ENCODE peak calls at places on chromosomes 16 and 17, in nine cellular contexts. Y, L, N, U, M, Q, E, P and W are unnamed samples. For H3K9me3 and H3K36me3, the result is how much of the 10 kb centered on the place peaks cover.

GRCh38 chr17:50708050-50709000 is 611 bp upstream of the ANKRD40 start:
- DNase-seq in U (no peak), N (peak), P (peak), Y (peak), E (no peak), M (no peak), L (no peak), Q (peak), W (no peak)

GRCh38 chr17:75776399-75777242 is 8.0 kb upstream of the UNK start:
- DNase-seq in L (peak), U (no peak), E (peak), P (no peak), Q (no peak), M (no peak), N (no peak), Y (peak), W (no peak)

GRCh38 chr17:1491406-1492248 is 859 bp downstream of the MYO1C start:
- DNase-seq in L (peak), U (peak), M (peak), Y (peak), Q (no peak), E (peak), P (peak), N (peak), W (no peak)

GRCh38 chr16:5430598-5430997 is 333.0 kb upstream of the EEF2KMT start:
- DNase-seq in N (no peak), P (no peak), M (no peak), U (no peak), Q (no peak), E (no peak), L (no peak), Y (no peak), W (no peak)

GRCh38 chr17:28686296-28686695 is 24.3 kb downstream of the SUPT6H start:
- DNase-seq in Y (no peak), E (no peak), N (no peak), P (no peak), U (no peak), M (no peak), Q (no peak), L (no peak), W (no peak)

GRCh38 chr17:2814499-2815341 is 18.5 kb downstream of the RAP1GAP2 start:
- DNase-seq in E (no peak), Q (no peak), P (peak), Y (no peak), N (no peak), U (no peak), L (no peak), M (peak), W (no peak)

GRCh38 chr16:50578147-50578546 is 30.0 kb downstream of the NKD1 start:
- DNase-seq in U (no peak), L (no peak), M (no peak), E (peak), P (no peak), Q (no peak), Y (no peak), N (no peak), W (no peak)

GRCh38 chr17:71601894-71602504 is 518.8 kb upstream of the SOX9 start:
- DNase-seq in Y (no peak), U (no peak), M (no peak), E (no peak), Q (no peak), P (no peak), L (no peak), N (no peak), W (no peak)

GRCh38 chr17:28959471-28959871 is 8.2 kb upstream of the PHF12 start:
- DNase-seq in M (no peak), P (no peak), E (peak), Y (no peak), N (no peak), U (no peak), L (no peak), Q (no peak), W (no peak)

GRCh38 chr17:74809031-74809430 is 32.9 kb upstream of the NAT9 start:
- DNase-seq in U (no peak), P (no peak), M (no peak), E (no peak), Y (no peak), L (no peak), N (no peak), Q (no peak), W (no peak)

GRCh38 chr16:35754391-35755369 is 2295.3 kb downstream of the TP53TG3F start:
- DNase-seq in P (no peak), N (no peak), U (no peak), M (no peak), L (no peak), E (no peak), Q (no peak), Y (no peak), W (no peak)
- H3K9me3 ChIP-seq in P (under half), N (under half), U (under half), M (under half), L (under half), E (under half), Q (under half), Y (under half), W (under half)

GRCh38 chr16:71520550-71520949 is 5.7 kb upstream of the CHST4 start:
- DNase-seq in N (no peak), L (no peak), P (peak), Y (no peak), M (no peak), E (no peak), Q (no peak), U (no peak), W (no peak)

GRCh38 chr16:71524566-71525553 is 1.4 kb upstream of the CHST4 start:
- DNase-seq in M (no peak), E (no peak), U (no peak), N (no peak), Q (no peak), P (no peak), L (no peak), Y (peak), W (no peak)

GRCh38 chr16:71528863-71529262 is 2.6 kb downstream of the CHST4 start:
- DNase-seq in U (no peak), Y (no peak), M (no peak), Q (no peak), E (no peak), N (no peak), L (no peak), P (no peak), W (no peak)

GRCh38 chr16:71528257-71528656 is 2.0 kb downstream of the CHST4 start:
- DNase-seq in Y (no peak), Q (no peak), P (no peak), U (no peak), L (no peak), E (no peak), M (no peak), N (no peak), W (no peak)

DNA sequence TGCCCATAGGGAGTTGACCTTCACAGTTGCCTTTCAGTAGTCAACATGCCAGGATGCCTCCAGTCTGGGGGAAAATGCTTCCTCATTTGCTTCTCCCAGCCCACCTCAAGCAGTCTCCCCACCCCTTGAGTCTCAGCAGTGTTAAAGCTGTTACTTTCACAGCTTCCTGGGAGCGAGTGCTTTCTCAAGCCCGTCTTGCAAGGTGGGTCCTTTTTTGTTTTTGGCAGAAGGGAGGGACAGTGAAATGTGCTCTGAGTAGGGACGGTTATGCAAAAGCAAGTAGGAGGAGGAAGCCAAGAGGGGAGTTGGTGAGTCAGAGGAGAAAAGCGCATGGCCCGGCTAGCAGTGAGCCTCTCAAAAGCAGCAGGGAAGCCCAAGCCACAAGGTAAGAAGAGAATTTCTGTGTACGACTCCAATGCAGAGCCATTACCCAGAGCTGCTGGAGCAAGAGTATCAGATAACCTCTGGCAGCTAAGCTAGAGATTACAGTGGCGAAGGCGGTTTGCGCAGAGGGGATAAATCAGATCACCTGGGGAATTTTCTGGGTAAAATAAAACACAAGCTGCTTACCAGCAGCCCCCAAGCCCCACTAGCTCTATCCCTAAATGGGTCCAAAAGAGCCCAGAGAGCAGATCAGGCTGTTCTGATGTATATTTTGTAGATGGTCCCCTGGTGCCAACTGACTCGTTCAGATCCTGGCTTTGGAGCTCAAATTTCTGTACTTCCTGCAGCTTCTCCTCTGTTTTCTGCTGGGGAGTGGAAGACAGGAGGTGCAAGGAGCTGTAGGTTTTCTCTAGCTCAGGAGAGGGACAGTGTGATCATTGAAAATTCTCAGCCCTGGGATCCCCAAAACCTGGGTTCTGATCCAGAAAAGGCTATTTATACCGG is at the start of gene CHST4:
- DNase-seq in M (no peak), Y (peak), L (peak), Q (no peak), N (peak), E (no peak), P (no peak), U (no peak), W (peak)
- H3K4me3 ChIP-seq in M (no peak), Y (peak), L (no peak), Q (no peak), N (peak), E (no peak), P (no peak), U (peak), W (peak)

GRCh38 chr16:56633535-56633934 is 1.1 kb downstream of the MT1M start:
- DNase-seq in U (no peak), M (no peak), N (no peak), E (no peak), P (no peak), L (no peak), Y (no peak), Q (no peak), W (no peak)
- H3K36me3 ChIP-seq in U (under half), M (under half), N (under half), E (under half), P (under half), L (under half), Y (under half), Q (under half), W (under half)

GRCh38 chr16:75262104-75262799 is 10.8 kb upstream of the BCAR1 start:
- DNase-seq in E (peak), M (no peak), L (peak), P (no peak), N (no peak), Q (no peak), U (peak), Y (no peak), W (no peak)
- H3K9me3 ChIP-seq in E (under half), M (under half), L (under half), P (under half), N (under half), Q (under half), U (under half), Y (under half), W (under half)

DNA sequence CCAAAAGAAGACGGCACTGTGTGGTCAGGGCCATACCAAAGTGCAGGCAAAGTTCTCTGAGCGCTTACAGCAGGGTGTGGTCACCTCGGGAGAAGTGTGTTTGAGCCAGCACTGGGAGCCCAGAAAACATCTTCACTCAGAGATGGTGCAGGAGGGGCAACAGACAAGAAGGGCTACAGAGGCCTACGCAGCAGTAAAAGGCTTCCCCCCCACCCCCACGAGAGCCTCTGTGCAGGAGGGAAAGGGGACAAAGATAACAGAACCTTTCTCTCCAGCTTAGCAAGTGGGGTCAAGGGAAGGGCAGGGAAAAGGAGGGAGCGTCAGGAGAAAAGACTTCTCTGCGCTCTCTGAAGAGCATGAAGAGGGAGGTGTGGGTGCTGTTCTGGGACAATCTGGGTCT is 2.8 kb downstream of the VAT1 start:
- DNase-seq in P (no peak), E (no peak), Q (no peak), Y (peak), M (no peak), U (no peak), N (peak), L (no peak), W (no peak)
- H3K4me3 ChIP-seq in P (no peak), E (no peak), Q (peak), Y (peak), M (no peak), U (no peak), N (peak), L (peak), W (no peak)

DNA sequence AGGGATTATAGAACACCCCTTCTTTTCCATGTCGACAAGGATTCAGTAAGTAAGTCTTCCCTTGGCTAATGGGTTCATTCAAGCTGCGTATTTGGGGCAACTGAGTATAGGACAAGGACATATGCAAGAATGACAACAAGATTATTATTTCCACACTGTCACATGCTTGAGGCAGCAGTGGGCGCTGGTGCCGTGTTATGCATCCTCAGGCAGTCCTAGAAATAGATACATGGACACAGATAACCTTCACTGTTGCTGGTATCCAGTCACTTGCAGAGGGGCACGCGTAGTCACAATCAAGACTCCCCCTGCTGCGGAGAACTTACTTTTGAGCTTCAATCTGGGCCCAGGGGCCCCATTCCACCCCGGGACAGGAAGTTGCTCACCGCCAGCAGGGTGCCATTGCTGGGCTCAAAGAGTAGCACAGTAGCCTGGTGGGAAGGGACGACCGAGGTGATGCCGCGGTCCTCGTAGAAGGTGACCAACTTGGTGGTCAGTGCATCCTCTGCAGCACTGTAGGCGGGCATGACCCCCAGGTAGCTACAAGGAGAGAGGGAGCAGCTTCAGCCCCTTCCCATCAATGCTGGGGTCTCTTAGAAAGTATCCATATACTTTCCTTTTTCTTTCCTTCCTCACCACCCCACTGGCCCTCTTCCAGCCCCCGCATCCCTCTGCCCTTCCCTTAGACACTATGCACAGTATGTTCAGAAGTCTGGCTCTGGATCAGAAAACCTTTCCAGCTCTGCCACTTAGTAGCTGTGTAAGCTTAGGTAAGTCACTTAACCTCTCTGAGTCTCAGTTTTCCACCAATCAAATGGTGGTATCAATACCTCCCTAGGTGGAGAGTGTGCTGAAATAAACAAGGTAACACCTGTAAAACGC is 804 bp downstream of the CRYM start:
- DNase-seq in M (no peak), L (no peak), Y (no peak), P (no peak), Q (no peak), U (no peak), E (no peak), N (no peak), W (no peak)
- H3K36me3 ChIP-seq in M (under half), L (under half), Y (under half), P (under half), Q (under half), U (under half), E (under half), N (under half), W (under half)

GRCh38 chr16:4416200-4417032 is at the start of gene CORO7:
- DNase-seq in M (peak), N (peak), P (peak), Q (peak), Y (peak), L (peak), E (peak), U (peak), W (no peak)
- H3K9me3 ChIP-seq in M (under half), N (under half), P (under half), Q (under half), Y (under half), L (under half), E (under half), U (under half), W (under half)

GRCh38 chr17:61399131-61400057 is at the start of gene TBX2:
- DNase-seq in N (peak), P (peak), Y (peak), E (peak), U (peak), M (no peak), Q (peak), L (peak), W (no peak)
- H3K4me3 ChIP-seq in N (peak), P (peak), Y (peak), E (peak), U (peak), M (peak), Q (peak), L (peak), W (peak)

GRCh38 chr16:88716601-88717001 is 10.3 kb downstream of the CTU2 start:
- DNase-seq in U (no peak), Q (no peak), L (no peak), P (no peak), Y (no peak), N (no peak), E (no peak), M (no peak), W (no peak)
- H3K36me3 ChIP-seq in U (half or more), Q (under half), L (under half), P (under half), Y (under half), N (half or more), E (under half), M (half or more), W (under half)